ENCODE peak calls at places on chromosomes 6 and 20, in ten cellular contexts. C, U, L, M, K, B, P, O, G and D are unnamed samples.

GRCh38 chr6:10692965-10693538 is 1.4 kb downstream of the C6orf52 start:
- DNase-seq in M (peak), K (no peak), B (no peak), U (no peak), G (no peak), O (no peak), L (no peak), P (no peak), C (no peak), D (no peak)

GRCh38 chr20:17725094-17725835 is 25.5 kb downstream of the BANF2 start:
- DNase-seq in P (no peak), L (no peak), M (no peak), B (peak), U (no peak), K (no peak), O (no peak), C (no peak), G (no peak), D (no peak)

GRCh38 chr6:44202332-44202971 is 14.3 kb upstream of the MYMX start:
- DNase-seq in K (no peak), B (no peak), C (no peak), M (no peak), L (no peak), G (no peak), P (no peak), O (no peak), U (no peak), D (no peak)

GRCh38 chr6:169665289-169665688 is 36.5 kb downstream of the WDR27 start:
- DNase-seq in M (peak), O (no peak), L (no peak), U (no peak), B (no peak), P (no peak), K (no peak), G (no peak), C (no peak), D (no peak)

GRCh38 chr6:18533793-18534192 is 146.6 kb downstream of the RNF144B start:
- DNase-seq in M (peak), K (no peak), U (no peak), P (no peak), C (no peak), L (no peak), B (no peak), O (no peak), G (no peak), D (no peak)

GRCh38 chr6:683742-684440 is 9.0 kb downstream of the EXOC2 start:
- DNase-seq in P (peak), K (peak), L (peak), G (no peak), C (peak), U (peak), B (no peak), O (peak), M (no peak), D (peak)

GRCh38 chr6:161236091-161236633 is 37.7 kb downstream of the AGPAT4 start:
- DNase-seq in L (no peak), B (no peak), K (no peak), C (no peak), G (no peak), U (no peak), O (no peak), M (no peak), P (no peak), D (no peak)

GRCh38 chr20:25686081-25687077 is 10.3 kb downstream of the ZNF337 start:
- DNase-seq in K (no peak), P (no peak), B (no peak), G (peak), C (no peak), O (no peak), M (no peak), U (no peak), L (no peak), D (no peak)

GRCh38 chr6:11196511-11197174 is 35.8 kb downstream of the NEDD9 start:
- DNase-seq in U (peak), G (no peak), O (no peak), L (peak), M (no peak), C (no peak), P (peak), B (no peak), K (peak), D (peak)

GRCh38 chr6:134851548-134851947 is 98.4 kb downstream of the ALDH8A1 start:
- DNase-seq in L (no peak), C (no peak), P (no peak), K (no peak), O (no peak), G (no peak), M (no peak), U (no peak), B (no peak), D (no peak)

GRCh38 chr6:155495011-155495768 is 39.6 kb upstream of the NOX3 start:
- DNase-seq in C (peak), L (peak), U (peak), B (peak), M (no peak), O (peak), K (peak), P (peak), G (peak), D (peak)

GRCh38 chr20:64111841-64112641 is 4.7 kb upstream of the NPBWR2 start:
- DNase-seq in M (no peak), K (no peak), U (no peak), O (no peak), C (no peak), P (no peak), G (peak), L (no peak), B (no peak), D (no peak)

GRCh38 chr20:5859611-5860010 is 90.7 kb downstream of the TRMT6 start:
- DNase-seq in C (peak), O (peak), L (peak), B (no peak), K (peak), G (no peak), M (no peak), U (peak), P (peak), D (no peak)

GRCh38 chr6:46015119-46015968 is at the start of gene CLIC5:
- DNase-seq in O (no peak), C (no peak), K (peak), G (peak), B (peak), U (no peak), M (no peak), L (no peak), P (no peak), D (peak)

GRCh38 chr20:50824137-50824536 is 29.3 kb downstream of the BCAS4 start:
- DNase-seq in O (peak), U (peak), P (peak), K (peak), M (peak), L (peak), G (peak), C (peak), B (peak), D (peak)

GRCh38 chr6:98885330-98885729 is 51.0 kb downstream of the POU3F2 start:
- DNase-seq in K (no peak), U (no peak), M (no peak), O (no peak), L (no peak), G (no peak), C (no peak), B (no peak), P (no peak), D (no peak)

GRCh38 chr6:162229093-162229492 is 498.5 kb downstream of the PRKN start:
- DNase-seq in B (no peak), U (no peak), K (no peak), C (no peak), P (no peak), O (no peak), G (no peak), M (no peak), L (no peak), D (no peak)

GRCh38 chr6:1388081-1388926 is 1.1 kb upstream of the FOXF2 start:
- DNase-seq in U (no peak), O (no peak), K (peak), C (no peak), G (no peak), M (no peak), P (no peak), B (no peak), L (no peak), D (no peak)

GRCh38 chr6:33974471-33974870 is 170.7 kb upstream of the MLN start:
- DNase-seq in O (no peak), K (no peak), P (no peak), U (no peak), L (no peak), M (no peak), B (no peak), G (no peak), C (no peak), D (no peak)

GRCh38 chr6:154738561-154738961 is 5.3 kb downstream of the SCAF8 start:
- DNase-seq in P (peak), K (no peak), M (no peak), B (no peak), C (peak), O (peak), U (no peak), L (no peak), G (no peak), D (peak)

GRCh38 chr20:10769700-10770099 is 95.9 kb upstream of the JAG1 start:
- DNase-seq in G (no peak), C (no peak), M (peak), P (no peak), L (no peak), K (no peak), U (peak), B (no peak), O (no peak), D (no peak)

GRCh38 chr6:158609455-158610155 is 34.9 kb downstream of the DYNLT1 start:
- DNase-seq in G (no peak), C (no peak), M (no peak), L (no peak), P (no peak), O (no peak), B (no peak), K (no peak), U (no peak), D (no peak)

GRCh38 chr6:144265061-144265357 is 20.1 kb upstream of the UTRN start:
- DNase-seq in C (peak), B (no peak), K (no peak), U (peak), O (peak), M (no peak), L (no peak), G (no peak), P (peak), D (peak)

GRCh38 chr6:10541591-10541990 is 20.4 kb downstream of the GCNT2 start:
- DNase-seq in C (no peak), K (no peak), P (no peak), O (no peak), L (no peak), M (no peak), U (no peak), G (no peak), B (no peak), D (no peak)

GRCh38 chr6:131059486-131059885 is 3.6 kb downstream of the EPB41L2 start:
- DNase-seq in G (no peak), U (peak), K (peak), L (peak), B (no peak), P (peak), C (peak), O (peak), M (peak), D (no peak)

GRCh38 chr6:13763740-13764381 is 50.5 kb downstream of the MCUR1 start:
- DNase-seq in O (no peak), B (no peak), U (no peak), P (no peak), K (no peak), G (no peak), L (no peak), M (no peak), C (no peak), D (no peak)

GRCh38 chr6:35703554-35703953 is 14.8 kb upstream of the FKBP5 start:
- DNase-seq in L (no peak), B (no peak), G (no peak), K (no peak), U (no peak), M (no peak), P (no peak), C (no peak), O (no peak), D (no peak)

GRCh38 chr6:77037439-77037838 is 425.9 kb downstream of the HTR1B start:
- DNase-seq in K (no peak), G (no peak), P (no peak), L (no peak), O (no peak), M (peak), U (no peak), B (no peak), C (no peak), D (no peak)

GRCh38 chr6:27452496-27452897 is 20.4 kb downstream of the ZNF184 start:
- DNase-seq in U (no peak), C (peak), G (no peak), O (peak), B (no peak), M (no peak), K (no peak), P (peak), L (no peak), D (no peak)

GRCh38 chr6:24775520-24776058 is 852 bp downstream of the GMNN start:
- DNase-seq in K (peak), L (peak), C (peak), M (peak), B (no peak), U (peak), P (peak), G (no peak), O (peak), D (peak)

GRCh38 chr6:87378947-87379346 is 28.8 kb upstream of the CFAP206 start:
- DNase-seq in G (no peak), M (no peak), O (no peak), K (no peak), L (no peak), C (no peak), P (peak), U (no peak), B (no peak), D (no peak)

GRCh38 chr20:54078296-54078695 is 7.9 kb upstream of the BCAS1 start:
- DNase-seq in U (no peak), L (no peak), G (no peak), P (no peak), K (no peak), O (no peak), B (no peak), C (no peak), M (no peak), D (no peak)

GRCh38 chr20:15162061-15162740 is 824.8 kb upstream of the FLRT3 start:
- DNase-seq in C (peak), P (no peak), M (no peak), L (no peak), U (no peak), B (no peak), O (no peak), G (no peak), K (no peak), D (no peak)

GRCh38 chr20:32158943-32159660 is 48.4 kb downstream of the PLAGL2 start:
- DNase-seq in L (no peak), K (no peak), M (peak), P (peak), O (peak), C (no peak), B (no peak), U (no peak), G (no peak), D (no peak)

GRCh38 chr6:170080169-170080827 is 210.6 kb downstream of the DLL1 start:
- DNase-seq in G (peak), C (no peak), O (no peak), U (no peak), K (no peak), M (no peak), L (no peak), P (no peak), B (no peak), D (no peak)

GRCh38 chr20:22373164-22373895 is 211.0 kb downstream of the FOXA2 start:
- DNase-seq in K (no peak), U (no peak), O (no peak), B (no peak), P (no peak), M (no peak), L (no peak), G (no peak), C (no peak), D (no peak)

GRCh38 chr6:116405147-116405546 is 34.4 kb downstream of the DSE start:
- DNase-seq in G (no peak), K (peak), M (no peak), O (peak), P (peak), U (peak), L (peak), C (peak), B (no peak), D (peak)

GRCh38 chr20:19975436-19975799 is 41.7 kb upstream of the NAA20 start:
- DNase-seq in G (peak), O (peak), K (no peak), B (no peak), M (no peak), P (peak), L (peak), U (peak), C (no peak), D (peak)
- H3K4me3 ChIP-seq in G (peak), O (peak), K (peak), B (peak), M (peak), P (peak), L (peak), U (peak), C (peak), D (no peak)

GRCh38 chr6:92522589-92522988 is 896.8 kb downstream of the EPHA7 start:
- DNase-seq in B (no peak), M (no peak), K (no peak), P (no peak), U (no peak), C (no peak), L (no peak), G (no peak), O (no peak), D (no peak)
- H3K4me3 ChIP-seq in B (no peak), M (no peak), K (no peak), P (no peak), U (no peak), C (no peak), L (no peak), G (no peak), O (no peak), D (no peak)

GRCh38 chr6:128517124-128517523 is 3.3 kb downstream of the PTPRK start:
- DNase-seq in M (no peak), C (no peak), B (no peak), U (no peak), O (no peak), G (no peak), K (no peak), L (no peak), P (no peak), D (no peak)

GRCh38 chr6:128520436-128521301 is at the start of gene PTPRK:
- DNase-seq in C (peak), P (peak), L (peak), U (peak), M (peak), G (peak), K (peak), B (peak), O (peak), D (peak)

GRCh38 chr6:128519931-128520435 is 416 bp downstream of the PTPRK start:
- DNase-seq in C (peak), O (peak), M (peak), U (peak), G (no peak), K (peak), B (peak), L (no peak), P (peak), D (peak)

GRCh38 chr6:128519132-128519930 is 1.1 kb downstream of the PTPRK start:
- DNase-seq in C (peak), L (peak), M (peak), G (peak), P (peak), B (peak), K (peak), U (peak), O (peak), D (peak)

DNA sequence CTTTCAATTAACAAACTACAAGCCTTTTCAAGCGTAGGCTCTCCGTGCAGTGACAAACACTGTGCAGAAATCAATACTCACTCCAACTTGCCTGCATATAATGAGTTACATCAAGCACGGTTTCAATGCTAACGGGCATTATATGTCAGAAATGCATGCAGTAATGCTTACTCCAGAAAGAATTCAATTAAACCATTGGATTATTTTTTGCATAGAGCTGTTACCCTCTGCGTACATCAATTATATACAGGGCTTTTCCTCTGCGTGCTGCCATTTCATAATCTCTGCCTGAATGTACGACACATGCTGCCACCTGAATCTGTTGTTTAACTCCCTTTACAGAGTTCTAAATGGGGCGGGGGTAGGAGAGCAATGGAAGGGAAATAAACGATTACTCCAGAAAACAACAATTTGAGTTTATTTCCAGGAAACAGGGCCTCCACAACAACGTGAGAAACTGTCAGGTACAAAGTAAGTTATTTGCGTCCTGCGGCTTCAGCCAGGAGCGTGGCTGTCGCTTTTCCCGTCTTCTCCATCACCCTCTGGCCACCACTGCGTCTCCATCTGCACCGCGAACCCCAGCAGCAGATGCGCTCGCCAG is 1.8 kb downstream of the PTPRK start:
- DNase-seq in G (no peak), O (peak), L (peak), M (peak), B (no peak), C (no peak), P (peak), U (no peak), K (no peak), D (no peak)
- H3K4me3 ChIP-seq in G (peak), O (peak), L (peak), M (peak), B (peak), C (peak), P (peak), U (peak), K (peak), D (peak)

DNA sequence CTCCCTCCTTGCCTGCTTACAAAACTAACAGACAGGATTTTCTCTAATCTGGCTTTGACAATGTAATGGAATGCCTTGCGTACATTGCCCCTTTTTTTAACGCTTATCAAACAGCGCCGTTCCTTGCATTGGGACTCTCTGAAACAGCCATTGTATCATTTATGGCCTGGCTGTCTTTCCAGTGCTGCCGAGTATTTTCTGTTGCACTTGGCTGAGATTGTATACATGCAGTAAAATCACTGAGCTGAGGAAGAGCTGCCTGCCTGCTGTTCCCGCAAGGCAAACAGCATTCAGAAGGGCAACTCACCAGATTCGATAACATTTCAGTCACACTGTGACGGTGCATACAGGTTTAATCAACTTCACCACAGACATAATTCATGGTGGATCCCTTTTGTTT is 106.0 kb downstream of the SH3BGRL2 start:
- DNase-seq in K (peak), L (no peak), C (peak), M (no peak), O (no peak), G (no peak), U (no peak), B (no peak), P (no peak), D (no peak)
- H3K4me3 ChIP-seq in K (no peak), L (no peak), C (peak), M (no peak), O (no peak), G (no peak), U (no peak), B (no peak), P (peak), D (no peak)

DNA sequence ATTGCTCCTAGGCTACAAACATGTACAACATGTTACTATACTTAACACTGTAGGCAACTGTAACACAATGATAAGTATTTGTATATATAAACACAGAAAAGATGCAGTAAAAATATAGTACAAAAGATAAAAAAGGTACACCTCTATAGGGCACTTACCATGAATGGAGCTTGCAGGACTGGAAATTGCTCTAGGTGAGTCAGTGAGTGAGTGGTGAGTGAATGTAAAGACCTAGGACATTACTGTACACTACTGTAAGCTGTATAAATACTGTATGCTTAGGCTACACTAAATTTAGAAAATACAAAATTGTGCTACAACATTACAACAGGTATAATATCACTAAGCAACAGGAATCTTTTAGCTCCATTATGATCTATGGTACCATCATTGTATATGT is 312.0 kb upstream of the PREP start:
- DNase-seq in M (peak), G (no peak), L (no peak), C (no peak), B (no peak), K (no peak), U (no peak), O (no peak), P (no peak), D (no peak)
- H3K4me3 ChIP-seq in M (no peak), G (no peak), L (no peak), C (no peak), B (no peak), K (no peak), U (no peak), O (no peak), P (no peak), D (no peak)

GRCh38 chr20:1309439-1309847 is 19.5 kb downstream of the SDCBP2 start:
- DNase-seq in K (no peak), P (no peak), O (no peak), G (no peak), M (no peak), L (no peak), B (no peak), U (no peak), C (no peak), D (no peak)
- H3K4me3 ChIP-seq in K (no peak), P (no peak), O (no peak), G (no peak), M (no peak), L (no peak), B (no peak), U (no peak), C (no peak), D (no peak)

GRCh38 chr20:40477805-40478204 is 211.2 kb downstream of the MAFB start:
- DNase-seq in K (peak), U (no peak), M (peak), O (peak), G (no peak), P (no peak), B (no peak), L (peak), C (peak), D (no peak)
- H3K4me3 ChIP-seq in K (no peak), U (no peak), M (no peak), O (no peak), G (no peak), P (no peak), B (no peak), L (no peak), C (no peak), D (no peak)